ENCODE peak calls at places on chromosomes 13 and 19, in seven cellular contexts. X, C, R, T, A, S and Y are unnamed samples. For H3K36me3, the result is how much of the 10 kb centered on the place peaks cover.

GRCh38 chr19:52398091-52398461 is 427 bp downstream of the ZNF528 start:
- DNase-seq in X (no peak), C (peak), R (no peak), T (no peak), A (no peak), S (no peak), Y (no peak)

GRCh38 chr19:35510626-35510964 is 2.9 kb downstream of the DMKN start:
- DNase-seq in X (no peak), C (no peak), R (no peak), T (no peak), A (no peak), S (no peak), Y (no peak)

GRCh38 chr13:79736356-79736755 is 255.4 kb downstream of the NDFIP2 start:
- DNase-seq in X (no peak), C (no peak), R (no peak), T (no peak), A (no peak), S (no peak), Y (no peak)

GRCh38 chr13:75196112-75196855 is 285.7 kb downstream of the TBC1D4 start:
- DNase-seq in X (no peak), C (peak), R (no peak), T (no peak), A (no peak), S (no peak), Y (no peak)

GRCh38 chr13:79475569-79475968 is 5.4 kb upstream of the NDFIP2 start:
- DNase-seq in X (no peak), C (no peak), R (no peak), T (no peak), A (no peak), S (no peak), Y (no peak)

GRCh38 chr19:12937243-12938053 is 961 bp upstream of the CALR start:
- DNase-seq in X (no peak), C (no peak), R (no peak), T (peak), A (no peak), S (peak), Y (no peak)

GRCh38 chr19:11821474-11821873 is 7.4 kb downstream of the ZNF440 start:
- DNase-seq in X (no peak), C (peak), R (no peak), T (no peak), A (no peak), S (no peak), Y (no peak)

GRCh38 chr13:47426126-47426849 is 529.4 kb upstream of the HTR2A start:
- DNase-seq in X (no peak), C (peak), R (no peak), T (no peak), A (no peak), S (peak), Y (no peak)

GRCh38 chr19:4368128-4368820 is 24.9 kb downstream of the MPND start:
- DNase-seq in X (peak), C (peak), R (no peak), T (peak), A (no peak), S (no peak), Y (no peak)

GRCh38 chr13:31224174-31224669 is 24.4 kb downstream of the B3GLCT start:
- DNase-seq in X (no peak), C (no peak), R (no peak), T (no peak), A (no peak), S (no peak), Y (no peak)

GRCh38 chr13:95201814-95202521 is 99.3 kb downstream of the ABCC4 start:
- DNase-seq in X (no peak), C (peak), R (no peak), T (no peak), A (no peak), S (no peak), Y (no peak)

GRCh38 chr13:42405665-42406390 is 133.9 kb downstream of the AKAP11 start:
- DNase-seq in X (peak), C (peak), R (no peak), T (no peak), A (no peak), S (no peak), Y (peak)

GRCh38 chr13:111856571-111856970 is 210.4 kb upstream of the SOX1 start:
- DNase-seq in X (no peak), C (no peak), R (no peak), T (no peak), A (no peak), S (no peak), Y (no peak)

GRCh38 chr13:39605677-39606320 is 2.8 kb upstream of the LHFPL6 start:
- DNase-seq in X (no peak), C (no peak), R (no peak), T (no peak), A (no peak), S (no peak), Y (no peak)

GRCh38 chr13:41496420-41497234 is 39.3 kb downstream of the RGCC start:
- DNase-seq in X (no peak), C (peak), R (no peak), T (no peak), A (no peak), S (no peak), Y (no peak)

GRCh38 chr13:33284016-33284415 is 1.5 kb downstream of the STARD13 start:
- DNase-seq in X (no peak), C (peak), R (no peak), T (no peak), A (no peak), S (no peak), Y (no peak)
- H3K27ac ChIP-seq in X (no peak), C (peak), R (peak), T (no peak), A (no peak), S (peak), Y (no peak)

GRCh38 chr19:884420-885211 is 8.4 kb downstream of the MED16 start:
- DNase-seq in X (no peak), C (no peak), R (no peak), T (peak), A (no peak), S (no peak), Y (no peak)
- H3K36me3 ChIP-seq in X (under half), C (half or more), R (half or more), T (under half), A (under half), S (half or more), Y (half or more)

DNA sequence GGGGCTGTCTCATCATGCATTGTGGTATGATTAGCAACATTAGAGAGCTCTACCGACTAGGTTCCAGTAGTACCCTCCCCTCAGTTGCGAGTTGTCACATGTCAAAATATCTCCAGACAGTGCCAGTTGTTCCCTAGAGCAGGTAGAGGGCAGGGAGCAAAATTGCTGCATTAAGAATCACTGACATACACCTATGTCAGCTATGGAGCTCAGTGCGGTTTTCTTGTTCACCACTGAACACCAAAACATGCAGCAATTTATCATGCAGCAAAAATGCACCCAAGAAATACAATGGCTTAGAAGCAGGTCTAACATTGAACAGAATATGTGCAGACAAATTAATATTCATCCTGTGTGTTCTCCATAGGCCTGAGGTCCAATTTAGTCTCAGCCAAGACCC is 186.9 kb upstream of the STARD13 start:
- DNase-seq in X (no peak), C (no peak), R (no peak), T (no peak), A (no peak), S (no peak), Y (no peak)
- H3K4me3 ChIP-seq in X (no peak), C (no peak), R (no peak), T (no peak), A (no peak), S (no peak), Y (no peak)

GRCh38 chr19:29086182-29086581 is 126.8 kb downstream of the UQCRFS1 start:
- DNase-seq in X (no peak), C (no peak), R (no peak), T (no peak), A (no peak), S (no peak), Y (no peak)
- H3K27ac ChIP-seq in X (no peak), C (no peak), R (no peak), T (no peak), A (no peak), S (no peak), Y (no peak)

GRCh38 chr19:24073807-24074206 is 13.2 kb upstream of the ZNF254 start:
- DNase-seq in X (no peak), C (no peak), R (no peak), T (no peak), A (no peak), S (no peak), Y (no peak)

GRCh38 chr19:24072720-24073119 is 14.3 kb upstream of the ZNF254 start:
- DNase-seq in X (no peak), C (no peak), R (no peak), T (no peak), A (no peak), S (no peak), Y (no peak)

GRCh38 chr19:24065865-24066604 is 21.0 kb upstream of the ZNF254 start:
- DNase-seq in X (no peak), C (no peak), R (no peak), T (no peak), A (no peak), S (no peak), Y (no peak)

GRCh38 chr19:24071078-24071477 is 15.9 kb upstream of the ZNF254 start:
- DNase-seq in X (no peak), C (no peak), R (no peak), T (no peak), A (no peak), S (no peak), Y (no peak)

DNA sequence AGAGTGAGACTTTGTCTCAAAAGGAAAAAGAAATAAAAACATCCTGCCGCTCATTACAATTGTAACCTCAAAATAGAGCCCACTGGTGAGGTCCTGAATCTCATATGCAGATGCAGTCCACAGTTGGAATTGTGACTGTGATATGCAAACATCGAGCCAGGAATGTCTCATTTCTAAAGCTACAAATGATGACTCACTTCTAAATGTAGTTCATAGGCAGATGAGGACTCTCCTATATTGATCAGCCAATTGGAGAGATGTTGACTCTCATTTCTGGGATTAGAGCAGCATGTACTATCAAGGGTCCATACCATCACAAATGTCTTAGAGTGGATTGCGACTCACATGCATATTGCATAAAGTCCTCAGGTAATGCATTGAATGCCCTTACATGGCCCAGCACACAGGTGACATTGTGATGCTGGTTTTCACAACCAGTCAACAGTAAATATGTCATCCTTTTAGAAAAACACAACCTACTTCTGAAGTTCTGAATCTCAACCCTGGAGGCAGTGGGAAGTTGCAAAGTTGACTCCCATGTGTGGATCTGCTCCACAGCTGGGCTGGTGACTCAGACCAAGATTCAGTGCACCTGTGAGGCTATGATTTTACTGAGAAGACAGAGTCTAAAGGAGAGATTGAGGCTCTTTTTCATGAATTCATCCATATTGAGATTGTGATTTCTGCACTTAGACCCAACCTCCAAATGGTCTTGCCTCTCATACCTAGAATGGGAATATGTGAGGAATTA is 16.9 kb upstream of the ZNF254 start:
- DNase-seq in X (no peak), C (peak), R (no peak), T (no peak), A (no peak), S (no peak), Y (no peak)
- H3K36me3 ChIP-seq in X (under half), C (under half), R (under half), T (under half), A (under half), S (half or more), Y (under half)

DNA sequence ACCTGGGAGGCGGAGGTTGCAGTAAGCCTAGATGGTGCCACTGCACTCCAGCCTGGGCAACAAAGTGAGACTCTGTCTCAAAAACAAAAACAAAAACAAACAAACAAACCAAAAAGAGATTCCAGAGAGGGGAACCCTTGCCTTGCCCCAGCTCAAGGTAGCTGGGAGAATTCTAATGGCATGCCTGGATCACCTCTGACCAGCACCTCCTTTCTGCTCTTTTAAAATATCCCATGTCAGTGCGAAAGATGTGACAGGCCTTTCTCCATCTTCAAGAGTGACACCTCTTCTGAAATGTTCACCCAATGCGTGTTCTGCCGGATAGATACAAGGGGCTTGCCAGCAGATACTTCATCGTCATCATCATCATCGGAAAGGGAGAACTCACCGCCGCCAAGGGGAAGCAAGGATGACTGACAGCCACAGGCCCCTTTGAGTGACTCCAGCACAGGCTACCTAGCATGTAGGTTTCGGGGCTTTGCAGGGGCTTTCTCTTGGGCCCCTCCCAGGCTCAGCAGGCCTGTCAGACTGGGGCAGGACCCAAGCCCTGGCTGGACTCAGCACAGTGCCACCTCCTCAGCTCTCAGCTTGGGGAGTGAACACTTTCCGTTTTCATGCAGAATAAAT is 18.9 kb upstream of the LRP3 start:
- DNase-seq in X (no peak), C (no peak), R (no peak), T (no peak), A (no peak), S (no peak), Y (no peak)
- H3K4me3 ChIP-seq in X (no peak), C (no peak), R (no peak), T (no peak), A (peak), S (no peak), Y (peak)

DNA sequence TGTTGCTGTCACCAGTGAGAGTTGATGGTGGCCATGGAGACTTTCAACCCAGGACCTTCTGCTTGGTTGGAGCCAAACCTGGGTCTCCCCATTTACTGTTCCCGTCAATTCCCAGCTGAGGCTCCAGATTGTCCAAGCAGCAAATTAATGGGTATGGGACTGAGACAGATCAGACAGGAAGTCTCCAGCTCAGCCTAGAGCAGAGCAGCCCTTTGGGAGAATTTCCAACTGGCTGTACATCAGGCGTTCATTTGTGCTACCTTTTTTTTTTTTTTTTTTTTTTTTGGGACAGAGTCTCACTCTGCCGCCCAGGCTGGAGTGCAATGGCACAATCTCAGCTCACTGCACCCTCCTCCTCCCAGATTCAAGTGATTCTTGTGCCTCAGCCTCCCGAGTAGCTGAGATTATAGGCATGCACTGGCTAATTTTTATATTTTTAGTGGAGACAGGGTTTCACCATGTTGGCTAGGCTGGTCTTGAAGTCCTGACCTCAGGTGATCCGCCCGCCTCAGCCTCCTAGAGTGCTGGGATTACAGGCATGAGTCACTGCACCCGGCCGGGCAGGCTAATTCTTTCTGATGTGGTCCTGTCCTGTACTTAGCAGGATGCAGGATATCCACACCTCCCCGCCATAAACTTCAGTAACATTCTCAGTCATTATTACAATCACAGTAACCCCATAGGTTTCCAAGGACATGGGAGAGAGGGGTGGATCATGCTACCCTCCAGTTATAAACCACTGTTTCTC is 9.3 kb downstream of the MAP3K10 start:
- DNase-seq in X (no peak), C (no peak), R (no peak), T (no peak), A (no peak), S (no peak), Y (no peak)
- H3K27ac ChIP-seq in X (no peak), C (no peak), R (no peak), T (no peak), A (no peak), S (no peak), Y (no peak)

GRCh38 chr13:44629465-44630183 is 53.5 kb upstream of the TSC22D1 start:
- DNase-seq in X (no peak), C (peak), R (no peak), T (no peak), A (no peak), S (no peak), Y (no peak)
- H3K36me3 ChIP-seq in X (under half), C (under half), R (under half), T (under half), A (under half), S (under half), Y (under half)

GRCh38 chr19:14381689-14382474 is 638 bp downstream of the ADGRE5 start:
- DNase-seq in X (peak), C (peak), R (peak), T (no peak), A (peak), S (peak), Y (peak)

GRCh38 chr19:14383556-14383897 is 2.3 kb downstream of the ADGRE5 start:
- DNase-seq in X (peak), C (peak), R (no peak), T (no peak), A (no peak), S (no peak), Y (no peak)

GRCh38 chr19:14390548-14390947 is 9.3 kb downstream of the ADGRE5 start:
- DNase-seq in X (no peak), C (no peak), R (no peak), T (no peak), A (no peak), S (no peak), Y (no peak)

GRCh38 chr19:14383898-14384669 is 2.8 kb downstream of the ADGRE5 start:
- DNase-seq in X (peak), C (peak), R (no peak), T (no peak), A (peak), S (peak), Y (peak)

GRCh38 chr19:14385492-14385891 is 4.2 kb downstream of the ADGRE5 start:
- DNase-seq in X (peak), C (no peak), R (no peak), T (no peak), A (no peak), S (no peak), Y (no peak)
- H3K4me3 ChIP-seq in X (peak), C (no peak), R (peak), T (no peak), A (peak), S (no peak), Y (peak)

GRCh38 chr13:100789025-100789424 is 114.4 kb upstream of the TMTC4 start:
- DNase-seq in X (no peak), C (no peak), R (no peak), T (no peak), A (no peak), S (no peak), Y (no peak)
- H3K27ac ChIP-seq in X (no peak), C (no peak), R (no peak), T (no peak), A (no peak), S (no peak), Y (no peak)